ENCODE peak calls at places on chromosomes 16 and 17, in four cellular contexts. One of them, this sample, is unnamed.

GRCh38 chr17:79842136-79842655 is 3.0 kb upstream of the CBX4 start:
- DNase-seq in GM12878: no peak
- DNase-seq in SK-N-SH: no peak
- DNase-seq in K562: no peak
- DNase-seq in this sample: no peak

GRCh38 chr17:63611354-63611753 is 10.7 kb downstream of the TACO1 start:
- DNase-seq in GM12878: no peak
- DNase-seq in SK-N-SH: no peak
- DNase-seq in K562: no peak
- DNase-seq in this sample: no peak

GRCh38 chr17:68054296-68054900 is 18.9 kb downstream of the KPNA2 start:
- DNase-seq in GM12878: no peak
- DNase-seq in SK-N-SH: no peak
- DNase-seq in K562: no peak
- DNase-seq in this sample: no peak

GRCh38 chr17:18949566-18949965 is 2.4 kb upstream of the SLC5A10 start:
- DNase-seq in GM12878: no peak
- DNase-seq in SK-N-SH: no peak
- DNase-seq in K562: no peak
- DNase-seq in this sample: no peak

GRCh38 chr17:58527306-58527705 is 12.9 kb upstream of the MTMR4 start:
- DNase-seq in GM12878: no peak
- DNase-seq in SK-N-SH: no peak
- DNase-seq in K562: no peak
- DNase-seq in this sample: no peak

GRCh38 chr17:43791589-43791988 is 11.4 kb downstream of the CFAP97D1 start:
- DNase-seq in GM12878: no peak
- DNase-seq in SK-N-SH: peak
- DNase-seq in K562: peak
- DNase-seq in this sample: peak

GRCh38 chr16:58471209-58471975 is 28.6 kb upstream of the NDRG4 start:
- DNase-seq in GM12878: no peak
- DNase-seq in SK-N-SH: no peak
- DNase-seq in K562: no peak
- DNase-seq in this sample: no peak

GRCh38 chr16:85800321-85800669 is 800 bp downstream of the COX4I1 start:
- DNase-seq in GM12878: no peak
- DNase-seq in SK-N-SH: no peak
- DNase-seq in K562: peak
- DNase-seq in this sample: peak

GRCh38 chr17:40615295-40615988 is 32.2 kb downstream of the SMARCE1 start:
- DNase-seq in GM12878: peak
- DNase-seq in SK-N-SH: peak
- DNase-seq in K562: peak
- DNase-seq in this sample: peak

GRCh38 chr17:38789185-38789584 is 10.2 kb downstream of the PIP4K2B start:
- DNase-seq in GM12878: no peak
- DNase-seq in SK-N-SH: peak
- DNase-seq in K562: no peak
- DNase-seq in this sample: no peak

GRCh38 chr17:10327640-10328039 is 45.2 kb downstream of the MYH13 start:
- DNase-seq in GM12878: peak
- DNase-seq in SK-N-SH: peak
- DNase-seq in K562: peak
- DNase-seq in this sample: peak

GRCh38 chr16:85324506-85324905 is 212.2 kb upstream of the CIBAR2 start:
- DNase-seq in GM12878: no peak
- DNase-seq in SK-N-SH: no peak
- DNase-seq in K562: no peak
- DNase-seq in this sample: no peak

GRCh38 chr17:61186996-61187395 is 212.6 kb upstream of the TBX2 start:
- DNase-seq in GM12878: no peak
- DNase-seq in SK-N-SH: no peak
- DNase-seq in K562: no peak
- DNase-seq in this sample: no peak

GRCh38 chr16:15523092-15523541 is 88.7 kb downstream of the BMERB1 start:
- DNase-seq in GM12878: no peak
- DNase-seq in SK-N-SH: no peak
- DNase-seq in K562: no peak
- DNase-seq in this sample: peak

GRCh38 chr16:82580293-82580900 is 46.4 kb upstream of the CDH13 start:
- DNase-seq in GM12878: no peak
- DNase-seq in SK-N-SH: peak
- DNase-seq in K562: no peak
- DNase-seq in this sample: peak

GRCh38 chr17:63274156-63274555 is 171.9 kb downstream of the CYB561 start:
- DNase-seq in GM12878: no peak
- DNase-seq in SK-N-SH: no peak
- DNase-seq in K562: no peak
- DNase-seq in this sample: no peak

GRCh38 chr17:64747938-64748540 is 85.9 kb upstream of the SMURF2 start:
- DNase-seq in GM12878: no peak
- DNase-seq in SK-N-SH: no peak
- DNase-seq in K562: no peak
- DNase-seq in this sample: no peak

GRCh38 chr16:30011505-30012480 is 966 bp upstream of the DOC2A start:
- DNase-seq in GM12878: no peak
- DNase-seq in SK-N-SH: no peak
- DNase-seq in K562: no peak
- DNase-seq in this sample: no peak

GRCh38 chr17:59287887-59288286 is 43.6 kb upstream of the YPEL2 start:
- DNase-seq in GM12878: no peak
- DNase-seq in SK-N-SH: no peak
- DNase-seq in K562: no peak
- DNase-seq in this sample: no peak

GRCh38 chr17:4548721-4549531 is 6.3 kb downstream of the MYBBP1A start:
- DNase-seq in GM12878: no peak
- DNase-seq in SK-N-SH: no peak
- DNase-seq in K562: no peak
- DNase-seq in this sample: no peak

GRCh38 chr17:29929006-29929543 is 953 bp downstream of the SSH2 start:
- DNase-seq in GM12878: no peak
- DNase-seq in SK-N-SH: peak
- DNase-seq in K562: no peak
- DNase-seq in this sample: peak

GRCh38 chr16:24833352-24833751 is 12.4 kb upstream of the SLC5A11 start:
- DNase-seq in GM12878: no peak
- DNase-seq in SK-N-SH: no peak
- DNase-seq in K562: no peak
- DNase-seq in this sample: no peak

GRCh38 chr16:24836836-24837235 is 8.9 kb upstream of the SLC5A11 start:
- DNase-seq in GM12878: no peak
- DNase-seq in SK-N-SH: no peak
- DNase-seq in K562: no peak
- DNase-seq in this sample: no peak

GRCh38 chr16:24838554-24839266 is 7.1 kb upstream of the SLC5A11 start:
- DNase-seq in GM12878: no peak
- DNase-seq in SK-N-SH: no peak
- DNase-seq in K562: peak
- DNase-seq in this sample: peak

GRCh38 chr16:24837969-24838368 is 7.8 kb upstream of the SLC5A11 start:
- DNase-seq in GM12878: no peak
- DNase-seq in SK-N-SH: no peak
- DNase-seq in K562: no peak
- DNase-seq in this sample: no peak

DNA sequence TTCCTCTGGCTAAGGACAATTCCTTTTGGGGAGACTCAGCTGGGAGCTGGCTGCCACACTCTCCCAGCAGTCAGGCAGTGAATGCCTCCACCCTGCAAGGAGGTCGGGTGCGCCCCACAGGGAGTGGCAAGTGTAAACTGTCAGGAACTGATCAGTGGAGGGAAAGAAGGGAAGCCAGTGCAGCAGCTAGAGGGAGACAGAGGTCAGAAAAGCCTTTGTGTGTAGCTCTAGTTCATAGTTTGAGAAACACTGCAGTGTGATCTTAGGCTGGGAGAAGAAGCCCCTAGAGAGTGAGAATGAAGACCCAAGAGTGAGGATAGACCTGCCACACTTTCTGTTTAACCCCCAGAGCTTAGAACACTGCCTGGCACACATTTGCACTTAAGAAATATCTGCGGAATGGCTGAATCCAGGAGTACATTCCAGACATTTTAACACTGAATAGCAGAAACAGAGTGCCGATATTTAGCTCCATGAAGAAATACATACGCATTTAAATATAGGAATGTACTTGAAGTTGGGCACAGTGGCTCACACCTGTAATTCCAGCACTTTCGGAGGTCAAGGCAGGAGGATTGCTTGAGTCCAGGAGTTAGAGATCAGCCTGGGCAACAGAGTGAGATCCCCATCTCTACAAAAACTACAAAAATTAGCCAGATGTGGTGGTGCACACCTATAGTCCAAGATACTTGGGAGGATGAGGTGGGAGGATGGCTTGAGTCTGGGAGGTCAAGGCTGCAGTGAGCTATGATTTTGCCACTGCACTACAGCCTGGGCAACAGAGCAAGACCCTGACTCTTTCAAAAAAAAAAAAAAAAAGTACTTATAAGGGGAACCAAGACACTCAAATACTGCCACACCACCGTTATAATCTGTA is 11.1 kb upstream of the SLC5A11 start:
- DNase-seq in GM12878: no peak
- DNase-seq in SK-N-SH: peak
- DNase-seq in K562: peak
- DNase-seq in this sample: peak
- TF ChIP-seq JUND in GM12878: no peak
- TF ChIP-seq JUND in SK-N-SH: no peak
- TF ChIP-seq JUND in K562: peak
- TF ChIP-seq JUND in this sample: no peak

DNA sequence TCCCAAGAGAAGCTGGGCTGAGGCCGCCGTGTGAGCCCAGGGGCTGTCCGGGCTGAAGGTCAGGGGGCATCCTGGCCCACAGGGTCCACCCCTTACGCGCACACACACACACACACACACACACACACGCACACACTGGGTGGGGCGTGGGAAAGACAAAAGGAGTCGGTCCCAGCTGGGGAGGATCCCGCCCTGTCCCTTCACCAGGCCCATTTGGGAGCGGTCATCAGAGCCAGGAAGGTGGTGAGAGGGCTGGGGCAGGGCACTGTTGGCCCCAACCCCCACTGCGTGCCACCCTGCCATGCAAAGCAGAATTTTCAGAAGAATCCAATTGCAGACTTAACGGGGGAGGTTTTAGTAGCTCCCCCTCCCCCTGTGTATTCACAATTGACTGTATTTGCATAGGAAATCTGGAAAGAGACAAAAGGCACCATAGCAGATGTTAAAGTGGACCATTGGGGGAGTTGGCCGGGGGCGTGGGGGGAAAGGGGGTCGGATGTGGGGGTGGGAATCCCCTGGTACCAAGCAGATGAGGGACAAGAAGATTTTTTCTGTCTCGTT is 11.3 kb upstream of the CD300A start:
- DNase-seq in GM12878: no peak
- DNase-seq in SK-N-SH: no peak
- DNase-seq in K562: no peak
- DNase-seq in this sample: no peak
- TF ChIP-seq SMC3 in GM12878: no peak
- TF ChIP-seq SMC3 in SK-N-SH: no peak
- TF ChIP-seq SMC3 in K562: no peak
- TF ChIP-seq SMC3 in this sample: no peak

GRCh38 chr17:2386400-2387085 is 14.3 kb downstream of the MNT start:
- DNase-seq in GM12878: no peak
- DNase-seq in SK-N-SH: peak
- DNase-seq in K562: no peak
- DNase-seq in this sample: no peak
- TF ChIP-seq JUND in GM12878: no peak
- TF ChIP-seq JUND in SK-N-SH: no peak
- TF ChIP-seq JUND in K562: no peak
- TF ChIP-seq JUND in this sample: no peak

GRCh38 chr16:63385714-63386113 is 1349.5 kb upstream of the CDH8 start:
- DNase-seq in GM12878: no peak
- DNase-seq in SK-N-SH: no peak
- DNase-seq in K562: no peak
- DNase-seq in this sample: no peak
- TF ChIP-seq SMC3 in GM12878: no peak
- TF ChIP-seq SMC3 in SK-N-SH: no peak
- TF ChIP-seq SMC3 in K562: no peak
- TF ChIP-seq SMC3 in this sample: no peak

GRCh38 chr17:47810200-47810821 is 11.3 kb downstream of the OSBPL7 start:
- DNase-seq in GM12878: no peak
- DNase-seq in SK-N-SH: no peak
- DNase-seq in K562: peak
- DNase-seq in this sample: peak
- TF ChIP-seq JUND in GM12878: no peak
- TF ChIP-seq JUND in SK-N-SH: no peak
- TF ChIP-seq JUND in K562: peak
- TF ChIP-seq JUND in this sample: no peak

GRCh38 chr17:82880620-82881019 is 40.8 kb upstream of the ZNF750 start:
- DNase-seq in GM12878: no peak
- DNase-seq in SK-N-SH: no peak
- DNase-seq in K562: no peak
- DNase-seq in this sample: no peak
- TF ChIP-seq SMC3 in GM12878: no peak
- TF ChIP-seq SMC3 in SK-N-SH: no peak
- TF ChIP-seq SMC3 in K562: no peak
- TF ChIP-seq SMC3 in this sample: no peak

DNA sequence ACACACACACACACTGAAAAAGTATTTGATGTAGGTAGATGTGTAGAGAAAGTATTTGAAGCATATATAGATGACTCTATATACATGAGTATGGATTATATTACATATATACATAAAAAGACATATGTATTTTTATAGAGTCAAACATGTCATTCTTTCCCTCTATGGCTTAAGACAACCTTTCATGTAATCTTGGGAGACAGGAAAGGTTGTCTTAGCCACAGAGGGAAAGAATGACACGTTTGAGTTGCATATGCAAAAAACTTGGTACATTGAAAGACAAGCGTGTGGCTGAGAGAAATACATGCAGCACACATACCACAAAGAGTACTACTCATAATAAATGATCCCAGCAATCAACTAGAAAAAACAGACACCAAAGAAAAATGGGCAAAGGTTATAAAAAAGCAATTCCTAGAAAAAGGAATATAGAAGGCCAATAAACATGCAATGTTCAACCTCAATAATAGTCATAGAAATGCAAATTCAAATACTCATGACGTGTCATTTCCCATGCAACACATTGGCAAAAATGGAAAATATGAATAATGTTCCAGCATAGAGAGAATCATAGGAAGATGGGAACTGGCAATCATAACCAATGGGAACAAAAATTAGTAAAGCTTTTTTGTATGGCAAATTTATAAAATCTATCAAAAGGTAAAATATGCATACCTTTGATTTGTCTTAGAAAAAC is 69.0 kb downstream of the SPECC1 start:
- DNase-seq in GM12878: no peak
- DNase-seq in SK-N-SH: no peak
- DNase-seq in K562: no peak
- DNase-seq in this sample: no peak
- TF ChIP-seq JUND in GM12878: no peak
- TF ChIP-seq JUND in SK-N-SH: no peak
- TF ChIP-seq JUND in K562: no peak
- TF ChIP-seq JUND in this sample: no peak

This sample was measured in HepG2.